ENCODE peak calls at places on chromosomes 13 and 19, in seven cellular contexts. N is CD8-positive, alpha-beta T cell; X is lung; E is heart left ventricle; A is cardiac muscle cell; L is RWPE2; Q is heart right ventricle. U is an unnamed sample.

GRCh38 chr13:97724450-97724849 is 229.0 kb upstream of the IPO5 start:
- DNase-seq in L (no peak), N (no peak), X (no peak), A (peak), Q (no peak), E (no peak), U (no peak)

GRCh38 chr19:53055117-53055516 is 10.6 kb downstream of the ERVV-2 start:
- DNase-seq in X (no peak), A (no peak), Q (no peak), N (no peak), L (no peak), E (no peak), U (no peak)

GRCh38 chr19:21483589-21484170 is 21.7 kb upstream of the ZNF429 start:
- DNase-seq in E (peak), Q (peak), A (peak), N (peak), X (peak), L (no peak), U (peak)

GRCh38 chr19:50490991-50491472 is 14.4 kb upstream of the GARIN5A start:
- DNase-seq in L (no peak), X (no peak), Q (no peak), E (peak), N (no peak), A (no peak), U (no peak)

GRCh38 chr19:8451885-8452284 is 7.1 kb downstream of the HNRNPM start:
- DNase-seq in X (no peak), Q (no peak), E (no peak), L (no peak), A (peak), N (no peak), U (no peak)

GRCh38 chr19:53961523-53962345 is 1.0 kb upstream of the CACNG8 start:
- DNase-seq in X (no peak), A (peak), E (no peak), Q (no peak), N (no peak), L (no peak), U (no peak)

GRCh38 chr13:94712812-94713555 is 639 bp upstream of the SOX21 start:
- DNase-seq in X (no peak), Q (no peak), A (peak), N (no peak), E (no peak), L (peak), U (peak)

GRCh38 chr13:71831716-71832115 is 35.3 kb downstream of the DACH1 start:
- DNase-seq in E (no peak), X (no peak), L (no peak), N (no peak), Q (no peak), A (no peak), U (no peak)

GRCh38 chr13:50594276-50594970 is 249.1 kb downstream of the DLEU7 start:
- DNase-seq in A (no peak), L (no peak), Q (no peak), N (no peak), X (no peak), E (no peak), U (peak)

GRCh38 chr19:38021356-38021755 is 114.3 kb downstream of the SIPA1L3 start:
- DNase-seq in Q (no peak), X (no peak), N (no peak), L (no peak), A (no peak), E (no peak), U (no peak)

GRCh38 chr19:51127755-51128154 is 3.0 kb downstream of the SIGLEC9 start:
- DNase-seq in A (peak), N (no peak), L (no peak), X (no peak), E (peak), Q (no peak), U (no peak)

GRCh38 chr19:18712981-18713380 is 29.5 kb downstream of the CRTC1 start:
- DNase-seq in E (no peak), L (no peak), X (no peak), Q (no peak), A (peak), N (no peak), U (no peak)

GRCh38 chr13:23810842-23811241 is 78.4 kb downstream of the MIPEP start:
- DNase-seq in Q (no peak), N (no peak), E (no peak), X (no peak), L (no peak), A (no peak), U (peak)

GRCh38 chr13:21478881-21479808 is 20.0 kb upstream of the ZDHHC20 start:
- DNase-seq in E (no peak), A (peak), X (peak), Q (no peak), N (peak), L (no peak), U (peak)

GRCh38 chr13:25865391-25865790 is 186.4 kb downstream of the SHISA2 start:
- DNase-seq in Q (no peak), N (no peak), E (no peak), L (no peak), A (no peak), X (no peak), U (no peak)

GRCh38 chr19:51020988-51021651 is 1.6 kb upstream of the KLK10 start:
- DNase-seq in A (peak), L (no peak), Q (no peak), E (no peak), X (no peak), N (no peak), U (peak)

GRCh38 chr13:23953860-23954512 is 56.7 kb upstream of the C1QTNF9B start:
- DNase-seq in Q (no peak), N (no peak), X (no peak), A (no peak), E (no peak), L (no peak), U (no peak)

GRCh38 chr13:45370922-45371406 is 30.0 kb upstream of the TPT1 start:
- DNase-seq in X (peak), L (no peak), N (peak), A (peak), E (peak), Q (peak), U (peak)

GRCh38 chr13:92681239-92681638 is 545.4 kb upstream of the GPC6 start:
- DNase-seq in X (no peak), L (no peak), Q (no peak), A (no peak), N (no peak), E (no peak), U (no peak)

GRCh38 chr19:43148233-43148632 is 38.1 kb downstream of the PSG5 start:
- DNase-seq in X (no peak), L (no peak), E (no peak), A (peak), N (no peak), Q (no peak), U (no peak)

GRCh38 chr13:49935171-49936084 is 712 bp downstream of the SPRYD7 start:
- DNase-seq in L (peak), X (peak), A (peak), Q (no peak), N (no peak), E (peak), U (peak)

GRCh38 chr13:27797228-27797624 is 4.9 kb downstream of the GSX1 start:
- DNase-seq in N (no peak), X (no peak), A (peak), Q (no peak), E (no peak), L (no peak), U (no peak)

GRCh38 chr13:72221276-72221962 is 354.4 kb upstream of the DACH1 start:
- DNase-seq in L (no peak), E (peak), Q (no peak), X (no peak), N (no peak), A (peak), U (peak)

GRCh38 chr19:31260171-31260933 is 88.9 kb downstream of the TSHZ3 start:
- DNase-seq in Q (no peak), E (no peak), N (no peak), X (no peak), A (no peak), L (no peak), U (no peak)

GRCh38 chr13:93771782-93772181 is 545.2 kb downstream of the GPC6 start:
- DNase-seq in Q (no peak), L (no peak), A (peak), E (no peak), X (no peak), N (no peak), U (no peak)

GRCh38 chr13:23709521-23709920 is 139.3 kb downstream of the TNFRSF19 start:
- DNase-seq in A (no peak), N (no peak), E (peak), L (no peak), Q (no peak), X (no peak), U (no peak)

GRCh38 chr19:39164289-39164688 is 32.5 kb upstream of the NCCRP1 start:
- DNase-seq in A (no peak), X (no peak), E (no peak), L (no peak), Q (no peak), N (no peak), U (no peak)

GRCh38 chr13:80340643-80341097 is 256 bp downstream of the SPRY2 start:
- DNase-seq in N (no peak), X (peak), Q (no peak), A (peak), L (no peak), E (no peak), U (peak)

GRCh38 chr13:100887729-100888151 is 213.1 kb upstream of the TMTC4 start:
- DNase-seq in A (peak), E (no peak), Q (no peak), N (no peak), X (no peak), L (no peak), U (no peak)

GRCh38 chr19:50475736-50476223 is 527 bp upstream of the EMC10 start:
- DNase-seq in L (no peak), X (no peak), E (no peak), A (no peak), Q (no peak), N (no peak), U (no peak)

GRCh38 chr13:39035799-39036198 is 2.1 kb downstream of the PROSER1 start:
- DNase-seq in N (no peak), Q (no peak), A (no peak), L (no peak), X (no peak), E (no peak), U (no peak)

GRCh38 chr13:111319998-111320911 is at the start of gene TEX29:
- DNase-seq in A (no peak), L (no peak), X (no peak), E (no peak), N (no peak), Q (no peak), U (no peak)

GRCh38 chr13:30355405-30355741 is 48.0 kb upstream of the KATNAL1 start:
- DNase-seq in A (no peak), X (no peak), L (no peak), N (peak), Q (peak), E (peak), U (peak)
- TF ChIP-seq CTCF in A (peak), X (no peak), L (no peak), N (peak), Q (peak), E (peak), U (peak)

DNA sequence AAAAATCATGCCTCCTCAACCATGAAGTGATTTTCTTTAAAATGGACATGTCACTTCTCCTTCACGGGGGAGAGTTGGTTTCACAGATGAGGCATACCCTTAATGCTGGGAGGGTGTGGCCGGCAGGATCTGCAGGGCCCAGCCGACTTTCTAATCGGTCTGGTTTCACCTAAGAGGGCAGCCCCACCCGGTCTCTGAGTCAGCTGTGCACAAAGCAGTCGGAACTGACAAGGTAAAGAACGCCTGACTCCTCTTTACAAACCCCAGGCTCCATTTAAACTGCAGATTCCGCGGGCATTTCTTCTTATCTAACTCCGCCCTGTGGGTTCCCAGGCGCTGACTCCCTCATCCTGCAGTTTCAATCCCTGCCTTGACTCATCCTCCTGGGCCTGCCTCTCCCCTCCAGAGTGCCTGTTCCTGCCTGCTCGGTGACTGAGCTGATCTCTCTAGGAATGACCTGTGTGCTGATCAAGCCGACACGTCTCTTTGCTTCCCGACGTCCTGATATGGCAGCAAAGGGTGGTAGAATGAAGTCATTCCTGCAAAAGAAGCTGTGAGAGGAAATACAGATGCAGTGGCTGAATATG is 63.4 kb downstream of the EFNB2 start:
- DNase-seq in E (no peak), L (peak), Q (no peak), X (peak), N (no peak), A (peak), U (peak)
- H3K4me3 ChIP-seq in E (no peak), L (no peak), Q (no peak), X (no peak), N (no peak), A (no peak), U (no peak)

DNA sequence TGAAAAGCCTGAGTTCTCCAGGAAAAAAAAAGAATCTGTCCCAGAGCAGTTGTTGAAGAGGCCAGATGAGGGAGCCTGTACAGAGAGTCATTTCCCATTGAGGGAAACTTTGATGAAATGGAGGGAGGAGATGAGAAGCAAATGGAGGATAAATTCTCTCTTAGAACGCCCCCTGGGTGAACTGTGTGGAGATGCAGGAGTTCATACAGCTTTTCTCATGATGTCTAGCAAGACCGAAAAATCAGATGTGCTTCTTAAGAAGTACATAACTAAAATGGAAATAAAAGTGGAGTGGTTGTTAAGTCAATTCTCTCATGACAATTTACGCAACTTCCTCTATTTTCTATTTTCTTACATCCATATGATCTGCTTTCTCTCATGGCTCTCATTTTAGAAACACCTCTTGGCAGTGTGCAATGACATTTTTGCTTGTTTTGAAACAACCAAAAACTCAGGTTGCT is 1263.1 kb downstream of the PCDH9 start:
- DNase-seq in L (no peak), N (no peak), X (no peak), Q (no peak), E (no peak), A (peak), U (peak)
- TF ChIP-seq CTCF in L (peak), N (no peak), X (no peak), Q (no peak), E (no peak), A (peak), U (no peak)

GRCh38 chr19:47002106-47002766 is 17.4 kb upstream of the NPAS1 start:
- DNase-seq in X (no peak), L (no peak), A (no peak), N (no peak), Q (no peak), E (no peak), U (no peak)

GRCh38 chr19:47003611-47003935 is 16.1 kb upstream of the NPAS1 start:
- DNase-seq in A (no peak), N (no peak), E (no peak), X (no peak), L (no peak), Q (no peak), U (no peak)

GRCh38 chr19:47001584-47001983 is 18.1 kb upstream of the NPAS1 start:
- DNase-seq in A (no peak), X (no peak), E (no peak), N (no peak), Q (no peak), L (no peak), U (no peak)

GRCh38 chr19:47004012-47004465 is 15.6 kb upstream of the NPAS1 start:
- DNase-seq in E (no peak), X (no peak), Q (no peak), N (no peak), L (no peak), A (no peak), U (no peak)

DNA sequence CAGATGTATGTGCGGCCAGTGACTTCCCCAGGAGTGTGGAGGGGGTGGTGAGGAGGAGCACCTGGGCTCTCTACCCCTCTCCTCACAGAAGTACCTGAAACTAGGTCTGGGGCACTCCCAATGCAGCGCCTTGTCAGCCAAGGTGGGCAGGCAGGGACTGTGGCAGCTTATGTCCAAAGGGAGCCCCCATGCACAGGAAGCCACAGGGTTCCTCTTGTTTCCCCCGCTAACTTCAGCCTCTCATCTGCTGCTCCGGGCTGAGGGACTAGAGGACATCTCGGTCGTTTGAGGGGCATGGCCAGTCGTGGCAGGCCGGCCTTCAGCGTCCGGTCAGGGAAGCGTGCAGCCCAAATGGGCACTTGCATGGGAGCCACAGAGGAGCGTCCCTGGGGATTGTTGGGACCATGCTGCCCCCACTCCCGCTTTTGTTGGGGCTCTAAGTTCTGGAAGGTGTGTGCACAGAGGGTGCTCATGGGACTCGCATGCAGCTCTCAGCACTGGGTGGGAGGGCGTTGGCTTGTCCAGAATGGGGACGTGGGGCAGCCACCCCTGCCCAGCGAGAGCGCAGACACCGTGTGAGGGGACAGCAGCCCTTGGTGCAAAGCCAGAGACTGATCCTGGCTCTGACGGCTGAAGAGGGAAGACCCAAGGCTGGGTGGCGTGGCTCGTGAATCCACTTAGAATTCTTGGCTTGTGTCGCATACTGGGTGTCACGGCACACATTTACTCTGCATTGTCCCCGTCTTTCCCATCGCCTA is 16.6 kb upstream of the NPAS1 start:
- DNase-seq in Q (no peak), A (no peak), L (no peak), X (no peak), E (no peak), N (no peak), U (no peak)
- H3K4me3 ChIP-seq in Q (no peak), A (no peak), L (no peak), X (no peak), E (no peak), N (no peak), U (no peak)

GRCh38 chr19:23273022-23273593 is 22.9 kb upstream of the ZNF724 start:
- DNase-seq in X (no peak), L (no peak), Q (no peak), N (no peak), E (no peak), A (no peak), U (peak)
- TF ChIP-seq CTCF in X (no peak), L (no peak), Q (no peak), N (no peak), E (no peak), A (no peak), U (no peak)

GRCh38 chr19:55254625-55254977 is 4.2 kb downstream of the PPP6R1 start:
- DNase-seq in Q (no peak), E (no peak), X (no peak), A (no peak), L (no peak), N (no peak), U (no peak)
- H3K4me3 ChIP-seq in Q (no peak), E (no peak), X (no peak), A (no peak), L (no peak), N (peak), U (peak)

DNA sequence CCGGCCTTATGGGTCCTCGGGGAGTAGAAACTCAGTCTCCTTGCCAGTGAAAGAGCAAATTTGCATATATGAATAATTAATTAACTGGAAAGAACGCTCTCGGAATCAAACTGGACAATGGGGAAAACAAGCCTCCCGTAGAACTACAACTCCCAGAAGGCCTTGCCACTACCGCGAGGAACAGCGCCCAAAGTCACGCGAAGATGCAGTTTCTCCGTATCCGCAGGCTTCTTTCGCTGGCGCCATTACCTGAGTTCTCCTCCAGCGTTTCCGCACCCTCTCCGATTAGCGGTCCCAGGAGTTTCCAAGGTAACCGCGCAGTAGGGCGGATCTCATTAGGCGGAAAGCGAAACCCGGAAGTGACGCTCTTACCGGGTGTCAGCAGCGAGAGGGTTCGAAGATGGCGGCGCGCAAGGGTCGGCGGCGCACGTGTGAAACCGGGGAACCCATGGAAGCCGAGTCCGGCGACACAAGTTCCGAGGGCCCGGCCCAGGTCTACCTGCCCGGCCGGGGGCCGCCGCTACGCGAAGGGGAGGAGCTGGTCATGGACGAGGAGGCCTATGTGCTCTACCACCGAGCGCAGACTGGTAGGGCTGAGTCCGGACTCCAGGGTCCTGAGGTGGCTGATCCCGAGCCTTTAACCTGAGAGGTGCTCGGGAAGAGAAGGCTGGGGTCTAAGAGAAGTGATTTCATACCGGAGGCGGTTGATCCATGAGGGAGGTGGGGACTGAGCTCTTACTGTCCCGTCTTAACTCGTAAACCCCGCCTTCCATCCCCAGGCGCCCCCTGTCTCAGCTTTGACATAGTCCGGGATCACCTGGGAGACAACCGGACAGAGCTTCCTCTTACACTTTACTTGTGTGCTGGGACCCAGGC is at the start of gene GRWD1:
- DNase-seq in X (peak), N (peak), A (peak), L (peak), Q (peak), E (peak), U (peak)
- TF ChIP-seq CTCF in X (no peak), N (no peak), A (peak), L (peak), Q (no peak), E (no peak), U (no peak)

U was measured in GM12865.